ENCODE peak calls at places on chromosomes 1 and 21, in five cellular contexts. W, F, U, T and S are unnamed samples.

GRCh38 chr1:94597701-94598100 is 56.1 kb upstream of the F3 start:
- DNase-seq in F (no peak), U (no peak), T (no peak), W (no peak), S (peak; percentile 47)

GRCh38 chr1:88612299-88612698 is 71.8 kb upstream of the PKN2 start:
- DNase-seq in U (no peak), F (no peak), T (peak; percentile 9), W (no peak), S (no peak)

GRCh38 chr1:36856126-36856525 is 178.2 kb downstream of the GRIK3 start:
- DNase-seq in W (no peak), U (no peak), T (no peak), F (no peak), S (no peak)

GRCh38 chr1:217138173-217138838 is 415.1 kb upstream of the ESRRG start:
- DNase-seq in W (no peak), F (no peak), T (no peak), U (peak; percentile 10), S (no peak)

GRCh38 chr1:179129702-179130473 is 48.0 kb downstream of the TOR3A start:
- DNase-seq in W (no peak), F (no peak), U (no peak), T (no peak), S (peak; percentile 19)

GRCh38 chr1:53470155-53470554 is 11.0 kb downstream of the DMRTB1 start:
- DNase-seq in U (peak; percentile 98), T (peak; percentile 53), W (no peak), F (no peak), S (no peak)

GRCh38 chr1:64471724-64472276 is 1.9 kb downstream of the CACHD1 start:
- DNase-seq in F (no peak), U (no peak), T (no peak), W (no peak), S (no peak)

GRCh38 chr1:212413902-212414327 is 771 bp downstream of the PACC1 start:
- DNase-seq in F (peak; percentile 33), T (no peak), W (no peak), U (peak; percentile 19), S (no peak)

GRCh38 chr1:147640553-147641165 is 29.7 kb downstream of the ACP6 start:
- DNase-seq in U (peak; percentile 87), W (peak; percentile 73), T (peak; percentile 78), F (peak; percentile 72), S (no peak)

GRCh38 chr21:40052276-40052675 is 185.0 kb downstream of the PCP4 start:
- DNase-seq in F (no peak), T (no peak), W (no peak), U (no peak), S (no peak)

GRCh38 chr1:2328676-2329455 is 62.5 kb downstream of the MORN1 start:
- DNase-seq in F (no peak), U (no peak), W (no peak), T (no peak), S (no peak)

GRCh38 chr1:15680614-15681345 is 3.3 kb upstream of the PLEKHM2 start:
- DNase-seq in U (peak; percentile 23), W (no peak), F (no peak), T (no peak), S (no peak)

GRCh38 chr1:55639051-55639450 is 423.9 kb upstream of the USP24 start:
- DNase-seq in F (no peak), U (no peak), W (no peak), T (no peak), S (no peak)

GRCh38 chr1:2152914-2153313 is 41.7 kb downstream of the FAAP20 start:
- DNase-seq in F (peak; percentile 18), T (no peak), U (no peak), W (no peak), S (no peak)

GRCh38 chr1:160009088-160009487 is 22.7 kb downstream of the PIGM start:
- DNase-seq in W (no peak), F (no peak), T (no peak), U (no peak), S (no peak)

GRCh38 chr1:97632776-97633175 is 288.1 kb downstream of the DPYD start:
- DNase-seq in U (no peak), W (no peak), F (no peak), T (no peak), S (no peak)

GRCh38 chr21:36693144-36694040 is 5.5 kb upstream of the SIM2 start:
- DNase-seq in T (no peak), F (no peak), W (no peak), U (peak; percentile 68), S (no peak)

GRCh38 chr1:15703562-15703961 is 19.4 kb downstream of the PLEKHM2 start:
- DNase-seq in F (no peak), W (no peak), T (peak; percentile 49), U (no peak), S (no peak)

GRCh38 chr1:32877211-32878110 is 6.7 kb upstream of the FNDC5 start:
- DNase-seq in F (no peak), U (no peak), T (no peak), W (no peak), S (no peak)

GRCh38 chr1:52928083-52928404 is 968 bp downstream of the SCP2 start:
- DNase-seq in W (no peak), F (no peak), U (no peak), T (no peak), S (no peak)

GRCh38 chr1:18263547-18264130 is 156.0 kb downstream of the IGSF21 start:
- DNase-seq in T (no peak), F (no peak), W (no peak), U (no peak), S (no peak)

GRCh38 chr21:38440746-38441145 is 57.5 kb downstream of the ERG start:
- DNase-seq in F (no peak), T (no peak), W (no peak), U (no peak), S (peak; percentile 55)

GRCh38 chr1:43651188-43651587 is 1.2 kb downstream of the KDM4A start:
- DNase-seq in W (no peak), T (no peak), F (no peak), U (no peak), S (no peak)

GRCh38 chr21:40194181-40194580 is 326.9 kb downstream of the PCP4 start:
- DNase-seq in W (no peak), F (no peak), U (no peak), T (no peak), S (no peak)

GRCh38 chr1:43524804-43525203 is 5.9 kb upstream of the PTPRF start:
- DNase-seq in U (no peak), F (no peak), W (no peak), T (peak; percentile 69), S (no peak)

GRCh38 chr1:93321720-93322119 is 24.0 kb upstream of the DR1 start:
- DNase-seq in F (no peak), W (no peak), T (no peak), U (no peak), S (no peak)

GRCh38 chr1:213418268-213419068 is 367.4 kb downstream of the RPS6KC1 start:
- DNase-seq in W (no peak), F (no peak), T (no peak), U (peak; percentile 41), S (no peak)